ENCODE peak calls at places on chromosome 4, in six cellular contexts. J is fibroblast of mammary gland; Z is cardiac fibroblast; S is CD4-positive, alpha-beta T cell; K is choroid plexus epithelial cell; W is B cell. I is an unnamed sample.
A peak's percentile ranks its signal among the peaks of the same experiment; 100 is the strongest.

GRCh38 chr4:21697583-21697982 is 251.0 kb downstream of the KCNIP4 start:
- DNase-seq in J (peak; percentile 17), Z (peak; percentile 18), W (no peak), S (no peak), K (peak; percentile 60), I (peak; percentile 4)

GRCh38 chr4:143183513-143184216 is 1.1 kb upstream of the USP38 start:
- DNase-seq in Z (no peak), K (no peak), S (no peak), J (no peak), W (no peak), I (no peak)

GRCh38 chr4:41160010-41160789 is 54.1 kb downstream of the APBB2 start:
- DNase-seq in W (no peak), S (no peak), J (peak; percentile 97), K (peak; percentile 90), Z (peak; percentile 99), I (no peak)

GRCh38 chr4:17236686-17237085 is 275.2 kb downstream of the QDPR start:
- DNase-seq in K (peak; percentile 26), S (no peak), Z (peak; percentile 74), W (no peak), J (peak; percentile 81), I (no peak)

GRCh38 chr4:24413311-24413784 is 171.0 kb downstream of the DHX15 start:
- DNase-seq in K (no peak), J (no peak), Z (no peak), S (no peak), W (no peak), I (no peak)

GRCh38 chr4:2936773-2937145 is 26.4 kb downstream of the NOP14 start:
- DNase-seq in W (no peak), Z (peak; percentile 84), K (peak; percentile 71), S (no peak), J (peak; percentile 89), I (peak; percentile 79)

GRCh38 chr4:69322055-69322454 is 41.8 kb downstream of the UGT2B28 start:
- DNase-seq in S (no peak), J (peak; percentile 7), W (no peak), Z (peak; percentile 35), K (peak; percentile 66), I (no peak)

GRCh38 chr4:149572711-149573110 is 242.9 kb downstream of the IQCM start:
- DNase-seq in S (no peak), W (no peak), K (no peak), J (no peak), Z (no peak), I (no peak)

GRCh38 chr4:953574-953915 is 19.8 kb downstream of the DGKQ start:
- DNase-seq in K (no peak), S (no peak), J (no peak), W (no peak), Z (no peak), I (no peak)

GRCh38 chr4:154125340-154125739 is 336.5 kb upstream of the SFRP2 start:
- DNase-seq in Z (no peak), J (no peak), W (no peak), K (no peak), S (no peak), I (no peak)

GRCh38 chr4:139853309-139853708 is 187.7 kb downstream of the MGST2 start:
- DNase-seq in S (no peak), W (no peak), K (no peak), J (no peak), Z (no peak), I (no peak)

GRCh38 chr4:98150092-98150761 is 7.0 kb upstream of the STPG2 start:
- DNase-seq in Z (peak; percentile 37), J (peak; percentile 28), W (no peak), S (no peak), K (peak; percentile 42), I (no peak)

GRCh38 chr4:39648827-39649558 is 10.3 kb upstream of the SMIM14 start:
- DNase-seq in S (no peak), W (no peak), J (no peak), Z (no peak), K (no peak), I (no peak)

GRCh38 chr4:40627540-40627939 is 2.1 kb downstream of the RBM47 start:
- DNase-seq in Z (no peak), S (no peak), K (no peak), W (no peak), J (no peak), I (no peak)

GRCh38 chr4:12041828-12042227 is 613.1 kb upstream of the HS3ST1 start:
- DNase-seq in K (no peak), W (no peak), J (no peak), Z (peak; percentile 7), S (no peak), I (no peak)
- TF ChIP-seq CTCF in K (no peak), W (no peak), J (peak; percentile 13), Z (no peak), S (no peak), I (peak; percentile 18)

DNA sequence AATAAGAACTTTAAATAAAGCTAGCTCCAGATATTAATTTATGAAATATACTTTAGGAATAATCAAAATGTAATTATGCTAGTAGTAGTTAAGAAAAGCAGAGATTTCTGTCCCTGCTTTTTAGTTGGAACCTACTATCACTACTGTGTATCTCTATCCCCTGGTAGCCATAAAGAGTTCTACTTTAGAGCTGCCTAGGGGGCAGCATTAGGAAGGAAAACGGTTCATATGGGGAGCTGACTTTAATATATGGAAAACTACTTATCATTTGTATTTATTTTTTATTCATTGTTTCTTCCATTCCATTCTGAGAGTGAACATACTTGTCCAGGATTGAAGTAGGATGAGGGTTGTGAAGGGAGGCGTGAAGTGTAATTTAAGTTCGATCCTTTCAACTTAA is 40.9 kb downstream of the CPEB2 start:
- DNase-seq in Z (peak; percentile 30), K (peak; percentile 55), J (no peak), S (no peak), W (no peak), I (no peak)
- TF ChIP-seq CTCF in Z (peak; percentile 33), K (peak; percentile 52), J (peak; percentile 12), S (no peak), W (no peak), I (no peak)

DNA sequence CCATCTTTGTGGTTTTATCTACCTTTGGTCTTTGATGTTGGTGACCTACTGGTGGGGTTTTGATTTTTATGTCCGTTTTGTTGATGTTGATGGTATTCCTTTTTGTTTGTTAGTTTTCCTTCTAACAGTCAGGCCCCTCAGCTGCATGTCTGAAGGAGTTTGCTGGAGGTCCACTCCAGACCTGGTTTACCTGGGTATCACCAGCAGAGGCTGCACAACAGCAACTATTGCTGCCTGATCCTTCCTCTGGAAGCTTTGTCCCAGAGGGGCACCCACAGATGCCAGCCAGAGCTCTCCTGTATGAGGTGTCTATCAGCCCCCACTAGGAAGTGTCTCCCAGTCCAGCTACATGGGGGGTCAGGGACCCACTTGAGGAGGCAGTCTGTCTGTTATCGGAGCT is 199.3 kb upstream of the WDFY3 start:
- DNase-seq in S (no peak), Z (no peak), W (no peak), J (no peak), K (no peak), I (no peak)
- TF ChIP-seq CTCF in S (no peak), Z (no peak), W (no peak), J (no peak), K (no peak), I (no peak)

DNA sequence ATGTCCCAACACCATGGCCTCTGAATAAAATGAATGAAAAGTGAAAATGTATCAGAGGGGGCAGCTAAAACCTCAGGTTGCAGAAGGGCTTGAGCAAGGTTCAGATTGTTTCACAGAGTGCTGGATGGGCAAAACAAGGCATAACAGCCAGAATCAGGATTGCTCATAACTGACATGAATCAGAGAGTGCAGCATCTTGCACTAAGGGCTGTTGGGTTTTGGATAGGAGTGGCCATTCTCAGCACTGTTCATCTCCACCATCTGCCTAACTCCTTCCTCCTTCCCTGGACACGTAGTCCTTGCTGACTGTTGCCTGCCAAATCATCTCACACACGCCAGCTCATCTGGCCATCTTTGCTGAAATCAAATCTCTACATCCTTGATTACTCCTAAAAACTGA is 75.3 kb upstream of the C1QTNF7 start:
- DNase-seq in Z (no peak), J (peak; percentile 78), S (no peak), W (no peak), K (no peak), I (no peak)
- TF ChIP-seq CTCF in Z (no peak), J (no peak), S (no peak), W (no peak), K (no peak), I (no peak)

GRCh38 chr4:9703391-9703790 is 78.0 kb upstream of the DRD5 start:
- DNase-seq in S (peak; percentile 68), J (peak; percentile 30), Z (peak; percentile 32), W (peak; percentile 54), K (peak; percentile 48), I (peak; percentile 86)

GRCh38 chr4:9709724-9710123 is 71.7 kb upstream of the DRD5 start:
- DNase-seq in S (no peak), K (no peak), W (no peak), J (no peak), Z (no peak), I (no peak)

GRCh38 chr4:9704551-9705332 is 76.7 kb upstream of the DRD5 start:
- DNase-seq in W (no peak), Z (no peak), J (no peak), K (no peak), S (no peak), I (no peak)
- TF ChIP-seq CTCF in W (no peak), Z (no peak), J (no peak), K (no peak), S (no peak), I (no peak)

I was measured in activated CD8-positive, alpha-beta T cell treated with anti-CD3 and anti-CD28 coated beads for 36 hours.